ENCODE peak calls at places on chromosome 13, in five cellular contexts. P, C, N, R and L are unnamed samples. For H3K4me1, the result is how much of the 10 kb centered on the place peaks cover.

GRCh38 chr13:52938065-52938464 is 89.6 kb upstream of the PCDH8 start:
- DNase-seq in C (no peak), P (no peak), R (no peak), N (no peak), L (no peak)

GRCh38 chr13:99908129-99908805 is 63.3 kb downstream of the ZIC5 start:
- DNase-seq in C (no peak), P (no peak), N (no peak), R (no peak), L (peak)

GRCh38 chr13:97185751-97186150 is 36.4 kb upstream of the MBNL2 start:
- DNase-seq in N (no peak), P (no peak), C (no peak), R (no peak), L (no peak)

GRCh38 chr13:64075543-64076271 is 2660.1 kb upstream of the PCDH20 start:
- DNase-seq in P (no peak), R (no peak), C (no peak), N (no peak), L (no peak)

GRCh38 chr13:106566682-106567420 is 1.1 kb downstream of the ARGLU1 start:
- DNase-seq in R (peak), P (peak), N (peak), C (peak), L (peak)

GRCh38 chr13:26719356-26719945 is 41.1 kb downstream of the GPR12 start:
- DNase-seq in N (peak), R (no peak), C (no peak), P (no peak), L (no peak)

GRCh38 chr13:104641309-104641708 is 1575.1 kb upstream of the SLC10A2 start:
- DNase-seq in C (no peak), N (peak), P (no peak), R (no peak), L (no peak)

GRCh38 chr13:48939728-48940127 is 36.0 kb upstream of the FNDC3A start:
- DNase-seq in C (no peak), R (no peak), N (no peak), P (no peak), L (no peak)

GRCh38 chr13:113150545-113151365 is 7.7 kb upstream of the PROZ start:
- DNase-seq in R (no peak), P (no peak), C (no peak), N (no peak), L (no peak)

GRCh38 chr13:84191199-84191598 is 308.9 kb upstream of the SLITRK1 start:
- DNase-seq in R (no peak), N (no peak), P (no peak), C (no peak), L (no peak)

GRCh38 chr13:66657165-66657895 is 572.8 kb downstream of the PCDH9 start:
- DNase-seq in R (no peak), N (peak), P (peak), C (no peak), L (peak)

GRCh38 chr13:33140161-33140560 is 123.9 kb downstream of the KL start:
- DNase-seq in C (no peak), P (no peak), R (no peak), N (peak), L (no peak)

GRCh38 chr13:102724923-102725322 is 30.1 kb upstream of the METTL21C start:
- DNase-seq in R (no peak), N (peak), C (no peak), P (no peak), L (no peak)

GRCh38 chr13:41145136-41145908 is 12.7 kb upstream of the KBTBD6 start:
- DNase-seq in C (no peak), N (peak), P (no peak), R (no peak), L (no peak)

GRCh38 chr13:26784704-26785639 is 24.4 kb upstream of the GPR12 start:
- DNase-seq in R (peak), P (no peak), C (peak), N (no peak), L (no peak)

GRCh38 chr13:107205318-107206112 is 637.6 kb upstream of the ARGLU1 start:
- DNase-seq in C (peak), N (peak), P (peak), R (peak), L (peak)

GRCh38 chr13:90622547-90622946 is 724.9 kb upstream of the MIR17HG start:
- DNase-seq in C (no peak), R (no peak), P (no peak), N (no peak), L (no peak)

GRCh38 chr13:77136902-77137420 is 110.0 kb upstream of the FBXL3 start:
- DNase-seq in P (no peak), C (no peak), N (peak), R (no peak), L (no peak)

GRCh38 chr13:31477961-31478360 is 261.4 kb upstream of the RXFP2 start:
- DNase-seq in P (no peak), R (no peak), C (no peak), N (peak), L (no peak)

GRCh38 chr13:39554371-39554770 is 48.6 kb downstream of the LHFPL6 start:
- DNase-seq in P (no peak), C (no peak), N (no peak), R (no peak), L (no peak)

GRCh38 chr13:114313061-114313860 is 1.0 kb upstream of the CHAMP1 start:
- DNase-seq in C (peak), N (peak), P (no peak), R (no peak), L (no peak)

GRCh38 chr13:41061914-41062837 is 867 bp downstream of the WBP4 start:
- DNase-seq in R (no peak), N (peak), C (no peak), P (no peak), L (no peak)

GRCh38 chr13:25112856-25113255 is 16.9 kb downstream of the PABPC3 start:
- DNase-seq in C (no peak), R (no peak), N (no peak), P (no peak), L (no peak)

GRCh38 chr13:71240906-71241305 is 626.1 kb downstream of the DACH1 start:
- DNase-seq in P (no peak), R (no peak), C (no peak), N (no peak), L (no peak)

GRCh38 chr13:113831061-113831460 is 32.8 kb downstream of the GAS6 start:
- DNase-seq in C (no peak), N (no peak), R (no peak), P (peak), L (peak)

GRCh38 chr13:42137856-42138537 is 89.5 kb downstream of the DGKH start:
- DNase-seq in R (no peak), P (no peak), C (no peak), N (peak), L (no peak)

GRCh38 chr13:23616228-23616627 is 46.0 kb downstream of the TNFRSF19 start:
- DNase-seq in P (no peak), N (no peak), R (no peak), C (no peak), L (no peak)

GRCh38 chr13:79775830-79776229 is 294.9 kb downstream of the NDFIP2 start:
- DNase-seq in P (no peak), R (no peak), N (peak), C (peak), L (no peak)

GRCh38 chr13:113804703-113805430 is 45.8 kb downstream of the TMEM255B start:
- DNase-seq in C (no peak), N (no peak), P (peak), R (no peak), L (peak)

GRCh38 chr13:29676941-29677452 is 81.5 kb upstream of the SLC7A1 start:
- DNase-seq in P (no peak), R (no peak), N (peak), C (peak), L (peak)

GRCh38 chr13:41302743-41303142 is 8.3 kb upstream of the NAA16 start:
- DNase-seq in P (no peak), C (no peak), N (no peak), R (no peak), L (no peak)

GRCh38 chr13:77698211-77699058 is 948 bp downstream of the SLAIN1 start:
- DNase-seq in R (peak), N (no peak), P (peak), C (peak), L (peak)

GRCh38 chr13:29933401-29933800 is 83.0 kb upstream of the UBL3 start:
- DNase-seq in N (no peak), R (no peak), P (no peak), C (no peak), L (no peak)

GRCh38 chr13:28333204-28333900 is 161.6 kb downstream of the FLT1 start:
- DNase-seq in C (no peak), R (no peak), N (no peak), P (no peak), L (no peak)

GRCh38 chr13:33261426-33262068 is 24.0 kb downstream of the STARD13 start:
- DNase-seq in N (peak), P (no peak), C (no peak), R (no peak), L (no peak)

GRCh38 chr13:110306960-110307696 is at the start of the genes COL4A1 and COL4A2:
- DNase-seq in C (peak), P (peak), R (no peak), N (peak), L (peak)

GRCh38 chr13:113943821-113944565 is 29.9 kb downstream of the C13orf46 start:
- DNase-seq in P (peak), R (no peak), C (no peak), N (no peak), L (peak)

GRCh38 chr13:37457594-37457993 is 141.0 kb downstream of the POSTN start:
- DNase-seq in P (no peak), R (no peak), N (peak), C (no peak), L (no peak)

GRCh38 chr13:103883698-103884097 is 817.5 kb upstream of the SLC10A2 start:
- DNase-seq in N (peak), C (no peak), P (no peak), R (no peak), L (no peak)

GRCh38 chr13:51282322-51282721 is 57.2 kb upstream of the SERPINE3 start:
- DNase-seq in P (no peak), C (no peak), R (no peak), N (no peak), L (no peak)
- H3K4me1 ChIP-seq in P (under half), C (under half), R (under half), N (under half), L (under half)

GRCh38 chr13:44128522-44128921 is 245.1 kb upstream of the SERP2 start:
- DNase-seq in N (peak), P (peak), C (no peak), R (no peak), L (no peak)
- TF ChIP-seq CTCF in N (no peak), P (peak), C (no peak), R (no peak), L (no peak)

DNA sequence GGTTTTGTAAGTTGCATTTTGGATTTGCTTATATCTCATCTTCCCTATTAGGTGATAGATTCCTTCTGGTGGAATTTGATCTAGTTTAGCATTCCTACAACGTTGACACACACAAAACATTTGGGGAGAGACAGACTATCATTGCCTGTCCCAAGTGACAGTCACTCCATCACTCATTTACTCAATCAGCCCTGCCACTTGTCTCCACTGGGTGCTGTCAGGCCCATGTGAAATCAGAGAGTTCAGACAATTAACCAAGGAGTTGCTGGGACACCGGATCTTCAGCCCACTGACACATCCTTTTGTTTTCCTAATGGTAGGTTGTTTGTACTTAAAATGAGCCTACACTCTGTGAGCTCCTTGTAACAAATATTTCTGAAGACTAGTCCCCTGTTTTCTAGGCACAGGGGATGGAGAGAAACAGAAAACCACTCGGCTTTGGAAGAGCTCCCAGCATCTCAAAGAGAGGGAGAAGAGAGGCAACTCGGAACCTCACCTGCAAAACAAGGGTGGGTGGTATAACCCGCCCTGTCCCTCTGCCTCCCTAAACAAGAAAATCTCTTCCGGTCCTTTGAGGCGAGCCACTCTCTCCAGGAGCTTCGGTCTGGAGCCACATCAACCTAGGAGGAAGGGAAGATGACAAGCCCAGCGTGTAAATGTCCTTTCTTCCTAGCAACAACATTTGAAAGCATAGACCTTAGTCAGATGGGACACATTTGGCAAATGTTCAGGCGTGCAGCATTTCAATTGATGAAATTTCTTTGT is 440.9 kb upstream of the KLF12 start:
- DNase-seq in P (no peak), R (no peak), N (no peak), C (no peak), L (no peak)
- H3K4me3 ChIP-seq in P (peak), R (peak), N (peak), C (peak), L (no peak)

GRCh38 chr13:98549006-98549727 is 27.7 kb downstream of the STK24 start:
- DNase-seq in P (no peak), R (no peak), N (peak), C (no peak), L (no peak)
- H3K4me1 ChIP-seq in P (under half), R (under half), N (under half), C (under half), L (under half)

GRCh38 chr13:60013166-60013565 is 150.6 kb downstream of the DIAPH3 start:
- DNase-seq in R (no peak), N (no peak), P (no peak), C (no peak), L (no peak)
- TF ChIP-seq CTCF in R (no peak), N (no peak), P (no peak), C (no peak), L (no peak)

GRCh38 chr13:56019606-56020005 is 1121.1 kb upstream of the PRR20A start:
- DNase-seq in C (no peak), R (no peak), P (peak), N (no peak), L (no peak)
- H3K4me3 ChIP-seq in C (no peak), R (no peak), P (no peak), N (no peak), L (no peak)

GRCh38 chr13:94330552-94331071 is 148.9 kb downstream of the DCT start:
- DNase-seq in N (no peak), R (no peak), P (no peak), C (no peak), L (no peak)
- H3K4me1 ChIP-seq in N (under half), R (under half), P (under half), C (under half), L (under half)